ENCODE peak calls at places on chromosome 14, in seven cellular contexts. O is spleen, V is IMR-90, B is breast epithelium, Y is esophagus squamous epithelium, D is HCT116, H is body of pancreas. P is an unnamed sample.

GRCh38 chr14:60926002-60926401 is 54.9 kb downstream of the TRMT5 start:
- DNase-seq in O (no peak), V (no peak), B (no peak), D (no peak), H (no peak), Y (no peak), P (no peak)

GRCh38 chr14:92500491-92500941 is 13.1 kb upstream of the RIN3 start:
- DNase-seq in D (no peak), H (no peak), Y (no peak), O (peak), B (peak), V (no peak), P (no peak)

GRCh38 chr14:104688755-104689619 is at the start of gene INF2:
- DNase-seq in V (peak), O (peak), Y (no peak), B (no peak), H (peak), D (no peak), P (peak)

GRCh38 chr14:54200726-54201125 is 196.1 kb upstream of the CDKN3 start:
- DNase-seq in Y (no peak), O (no peak), H (no peak), B (no peak), V (peak), D (no peak), P (no peak)

GRCh38 chr14:35197015-35197414 is 74.7 kb downstream of the PRORP start:
- DNase-seq in Y (no peak), B (no peak), H (no peak), V (peak), O (no peak), D (peak), P (no peak)

GRCh38 chr14:77154421-77154820 is 12.8 kb upstream of the ZDHHC22 start:
- DNase-seq in D (no peak), O (peak), V (no peak), H (no peak), Y (no peak), B (no peak), P (no peak)

GRCh38 chr14:61526405-61527312 is 168.7 kb upstream of the HIF1A start:
- DNase-seq in B (peak), H (peak), O (peak), D (no peak), V (no peak), Y (no peak), P (peak)

GRCh38 chr14:69573205-69573840 is 1.3 kb downstream of the CCDC177 start:
- DNase-seq in Y (no peak), V (no peak), O (no peak), D (no peak), H (no peak), B (no peak), P (no peak)

GRCh38 chr14:60649815-60650381 is 621 bp upstream of the SIX1 start:
- DNase-seq in O (no peak), V (peak), H (no peak), Y (no peak), D (no peak), B (no peak), P (peak)

GRCh38 chr14:28767851-28768548 is 1.4 kb downstream of the FOXG1 start:
- DNase-seq in D (no peak), V (no peak), B (no peak), O (no peak), H (no peak), Y (no peak), P (no peak)

GRCh38 chr14:88312262-88312661 is 10.8 kb downstream of the KCNK10 start:
- DNase-seq in O (no peak), Y (no peak), D (no peak), H (no peak), B (no peak), V (no peak), P (no peak)

GRCh38 chr14:34252227-34252626 is 209.8 kb downstream of the SPTSSA start:
- DNase-seq in D (no peak), Y (no peak), O (no peak), B (no peak), V (no peak), H (no peak), P (no peak)

GRCh38 chr14:71665781-71666180 is 266.4 kb upstream of the RGS6 start:
- DNase-seq in O (no peak), D (no peak), V (no peak), H (no peak), Y (no peak), B (no peak), P (no peak)

GRCh38 chr14:50402965-50403364 is 6.3 kb upstream of the CDKL1 start:
- DNase-seq in D (no peak), H (no peak), V (peak), B (no peak), Y (no peak), O (no peak), P (no peak)

GRCh38 chr14:79378020-79378419 is 833.3 kb downstream of the DIO2 start:
- DNase-seq in Y (no peak), V (no peak), O (no peak), B (no peak), H (no peak), D (no peak), P (no peak)

GRCh38 chr14:77882098-77882497 is 82.2 kb downstream of the ADCK1 start:
- DNase-seq in V (no peak), B (no peak), Y (no peak), D (no peak), O (peak), H (peak), P (no peak)

GRCh38 chr14:64510825-64511679 is 6.5 kb downstream of the ZBTB1 start:
- DNase-seq in O (no peak), V (peak), Y (no peak), H (peak), B (peak), D (peak), P (peak)

DNA sequence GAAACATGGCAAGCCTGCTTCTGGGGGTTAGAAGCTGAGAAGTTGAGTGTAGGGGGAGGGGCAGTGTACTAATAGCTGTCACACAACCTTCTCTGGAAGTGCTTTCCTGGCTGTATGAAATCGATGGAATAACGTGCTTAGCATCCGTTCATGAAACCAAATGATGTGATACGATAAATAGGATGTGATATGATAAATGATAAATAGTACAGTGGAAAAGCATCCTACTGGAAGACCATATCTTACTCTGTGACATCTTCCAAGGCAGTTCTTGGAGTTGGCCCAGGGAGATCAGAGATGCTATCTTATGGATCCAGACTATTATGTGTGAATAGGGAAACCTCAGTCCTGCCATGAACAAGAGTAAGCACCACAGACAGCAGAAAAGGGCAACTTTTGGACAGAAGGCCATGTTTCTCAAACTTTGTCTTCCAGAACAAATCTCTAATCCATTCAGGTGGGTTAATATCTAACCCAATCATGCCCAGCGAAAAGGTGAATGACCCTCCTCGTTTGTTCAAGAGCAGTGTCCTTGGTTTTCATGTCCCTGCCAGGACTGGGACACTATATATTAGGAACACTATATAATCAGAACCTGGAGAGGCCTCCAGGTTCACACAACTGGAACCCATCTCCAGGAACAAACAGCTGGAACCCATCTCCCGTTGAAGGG is at the start of gene ANG:
- DNase-seq in D (no peak), O (no peak), B (no peak), V (no peak), H (no peak), Y (no peak), P (no peak)
- TF ChIP-seq POLR2A in D (no peak), O (no peak), B (no peak), V (no peak), H (no peak), Y (no peak), P (no peak)

GRCh38 chr14:100178691-100179090 is 19.2 kb upstream of the DEGS2 start:
- DNase-seq in B (no peak), Y (no peak), V (no peak), D (no peak), H (no peak), O (no peak), P (no peak)
- TF ChIP-seq POLR2A in B (no peak), Y (no peak), V (no peak), D (no peak), H (no peak), O (no peak), P (no peak)

DNA sequence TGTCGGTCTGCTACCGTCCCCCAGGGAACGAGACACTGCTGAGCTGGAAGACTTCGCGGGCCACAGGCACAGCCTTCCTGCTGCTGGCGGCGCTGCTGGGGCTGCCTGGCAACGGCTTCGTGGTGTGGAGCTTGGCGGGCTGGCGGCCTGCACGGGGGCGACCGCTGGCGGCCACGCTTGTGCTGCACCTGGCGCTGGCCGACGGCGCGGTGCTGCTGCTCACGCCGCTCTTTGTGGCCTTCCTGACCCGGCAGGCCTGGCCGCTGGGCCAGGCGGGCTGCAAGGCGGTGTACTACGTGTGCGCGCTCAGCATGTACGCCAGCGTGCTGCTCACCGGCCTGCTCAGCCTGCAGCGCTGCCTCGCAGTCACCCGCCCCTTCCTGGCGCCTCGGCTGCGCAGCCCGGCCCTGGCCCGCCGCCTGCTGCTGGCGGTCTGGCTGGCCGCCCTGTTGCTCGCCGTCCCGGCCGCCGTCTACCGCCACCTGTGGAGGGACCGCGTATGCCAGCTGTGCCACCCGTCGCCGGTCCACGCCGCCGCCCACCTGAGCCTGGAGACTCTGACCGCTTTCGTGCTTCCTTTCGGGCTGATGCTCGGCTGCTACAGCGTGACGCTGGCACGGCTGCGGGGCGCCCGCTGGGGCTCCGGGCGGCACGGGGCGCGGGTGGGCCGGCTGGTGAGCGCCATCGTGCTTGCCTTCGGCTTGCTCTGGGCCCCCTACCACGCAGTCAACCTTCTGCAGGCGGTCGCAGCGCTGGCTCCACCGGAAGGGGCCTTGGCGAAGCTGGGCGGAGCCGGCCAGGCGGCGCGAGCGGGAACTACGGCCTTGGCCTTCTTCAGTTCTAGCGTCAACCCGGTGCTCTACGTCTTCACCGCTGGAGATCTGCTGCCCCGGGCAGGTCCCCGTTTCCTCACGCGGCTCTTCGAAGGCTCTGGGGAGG is at the start of gene LTB4R:
- DNase-seq in O (peak), D (no peak), H (peak), B (peak), V (peak), Y (no peak), P (peak)
- TF ChIP-seq POLR2A in O (peak), D (no peak), H (peak), B (no peak), V (no peak), Y (peak), P (peak)

GRCh38 chr14:73718742-73719251 is 4.6 kb upstream of the PNMA1 start:
- DNase-seq in B (no peak), V (no peak), O (peak), D (no peak), Y (no peak), H (no peak), P (no peak)

GRCh38 chr14:73717247-73717646 is 3.1 kb upstream of the PNMA1 start:
- DNase-seq in H (no peak), B (no peak), Y (no peak), V (peak), D (no peak), O (no peak), P (no peak)

GRCh38 chr14:73719361-73719760 is 5.2 kb upstream of the PNMA1 start:
- DNase-seq in D (no peak), H (no peak), V (no peak), Y (no peak), B (no peak), O (no peak), P (no peak)

GRCh38 chr14:73719791-73720190 is 5.6 kb upstream of the PNMA1 start:
- DNase-seq in Y (no peak), V (peak), O (no peak), D (no peak), H (no peak), B (no peak), P (no peak)

GRCh38 chr14:73717998-73718741 is 4.0 kb upstream of the PNMA1 start:
- DNase-seq in V (peak), D (no peak), Y (no peak), B (no peak), H (no peak), O (peak), P (peak)
- TF ChIP-seq POLR2A in V (no peak), D (no peak), Y (no peak), B (no peak), H (no peak), O (no peak), P (no peak)

DNA sequence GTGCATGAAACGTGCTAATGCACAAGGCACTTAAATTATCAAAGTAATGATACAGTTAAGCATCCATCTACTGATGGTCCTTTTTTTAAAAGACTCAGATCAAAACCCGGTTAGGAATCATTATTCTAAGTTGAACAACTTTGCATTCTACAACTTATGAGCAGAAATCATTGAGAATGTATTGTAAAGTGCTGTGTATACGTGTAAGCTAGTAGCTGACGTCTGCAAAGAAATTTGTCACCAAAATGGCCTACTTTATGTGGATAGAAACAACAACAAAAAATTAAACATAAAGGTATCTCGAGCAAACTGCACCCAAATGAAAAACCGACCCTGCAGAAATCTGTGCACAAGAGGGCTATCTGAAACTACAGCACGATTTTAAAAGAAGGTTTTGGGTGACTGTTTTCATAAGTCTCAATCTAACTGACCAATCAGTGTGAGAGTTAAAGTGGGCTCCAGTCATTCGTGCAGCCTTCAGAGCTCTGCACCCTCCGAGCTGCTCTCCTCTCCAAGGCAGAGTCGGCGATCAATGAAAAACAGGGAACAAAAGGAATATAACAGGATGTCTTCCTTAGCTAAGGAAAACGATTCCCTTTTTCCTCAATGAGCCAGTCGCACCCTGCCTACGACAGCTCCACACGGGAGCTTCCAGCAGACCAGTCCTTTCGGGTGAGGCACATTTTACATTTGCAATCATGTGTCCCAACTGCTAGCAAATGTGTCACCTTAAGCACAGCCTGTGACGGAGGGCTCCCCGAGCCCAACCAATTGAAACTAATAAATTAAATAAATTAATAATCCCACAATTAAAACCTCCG is 200.6 kb upstream of the FOXN3 start:
- DNase-seq in Y (no peak), V (peak), D (no peak), O (no peak), H (peak), B (peak), P (peak)
- TF ChIP-seq POLR2A in Y (peak), V (no peak), D (no peak), O (no peak), H (no peak), B (no peak), P (no peak)

GRCh38 chr14:94309721-94310120 is 13.4 kb downstream of the SERPINA6 start:
- DNase-seq in O (no peak), V (no peak), Y (no peak), D (no peak), B (no peak), H (no peak), P (no peak)
- TF ChIP-seq POLR2A in O (no peak), V (no peak), Y (no peak), D (no peak), B (no peak), H (no peak), P (no peak)

GRCh38 chr14:51925980-51926379 is 63.4 kb upstream of the RTRAF start:
- DNase-seq in O (no peak), D (no peak), H (no peak), Y (no peak), V (no peak), B (no peak), P (no peak)

GRCh38 chr14:51929156-51929555 is 60.2 kb upstream of the RTRAF start:
- DNase-seq in O (no peak), Y (no peak), B (no peak), D (no peak), H (no peak), V (peak), P (no peak)

GRCh38 chr14:51928568-51928967 is 60.8 kb upstream of the RTRAF start:
- DNase-seq in D (no peak), V (no peak), B (no peak), Y (no peak), H (no peak), O (no peak), P (no peak)

GRCh38 chr14:51924600-51924999 is 64.2 kb downstream of the GNG2 start:
- DNase-seq in Y (no peak), D (no peak), H (no peak), B (no peak), V (no peak), O (no peak), P (no peak)

DNA sequence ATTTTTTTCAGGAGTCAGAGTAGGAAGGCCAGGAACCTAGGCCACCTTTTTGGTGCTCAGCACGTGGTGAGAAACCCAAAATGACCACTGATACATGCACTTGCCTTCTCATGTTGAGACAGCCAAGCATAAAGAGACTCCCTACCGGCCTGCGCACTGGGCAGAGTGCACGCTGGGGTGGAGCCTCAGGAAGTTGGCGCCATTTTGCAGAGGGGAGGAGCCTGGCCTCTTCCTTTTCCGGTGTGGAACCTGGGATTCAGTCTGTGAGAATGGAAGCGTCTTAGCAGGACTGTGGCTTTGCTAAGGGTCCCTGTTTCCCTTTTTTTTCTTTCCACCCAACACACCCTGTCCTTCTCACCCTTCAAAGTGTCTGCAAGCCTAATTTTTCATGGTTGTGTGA is 62.9 kb upstream of the RTRAF start:
- DNase-seq in D (no peak), V (no peak), O (no peak), H (no peak), Y (no peak), B (no peak), P (no peak)
- TF ChIP-seq POLR2A in D (no peak), V (no peak), O (no peak), H (no peak), Y (no peak), B (no peak), P (no peak)

DNA sequence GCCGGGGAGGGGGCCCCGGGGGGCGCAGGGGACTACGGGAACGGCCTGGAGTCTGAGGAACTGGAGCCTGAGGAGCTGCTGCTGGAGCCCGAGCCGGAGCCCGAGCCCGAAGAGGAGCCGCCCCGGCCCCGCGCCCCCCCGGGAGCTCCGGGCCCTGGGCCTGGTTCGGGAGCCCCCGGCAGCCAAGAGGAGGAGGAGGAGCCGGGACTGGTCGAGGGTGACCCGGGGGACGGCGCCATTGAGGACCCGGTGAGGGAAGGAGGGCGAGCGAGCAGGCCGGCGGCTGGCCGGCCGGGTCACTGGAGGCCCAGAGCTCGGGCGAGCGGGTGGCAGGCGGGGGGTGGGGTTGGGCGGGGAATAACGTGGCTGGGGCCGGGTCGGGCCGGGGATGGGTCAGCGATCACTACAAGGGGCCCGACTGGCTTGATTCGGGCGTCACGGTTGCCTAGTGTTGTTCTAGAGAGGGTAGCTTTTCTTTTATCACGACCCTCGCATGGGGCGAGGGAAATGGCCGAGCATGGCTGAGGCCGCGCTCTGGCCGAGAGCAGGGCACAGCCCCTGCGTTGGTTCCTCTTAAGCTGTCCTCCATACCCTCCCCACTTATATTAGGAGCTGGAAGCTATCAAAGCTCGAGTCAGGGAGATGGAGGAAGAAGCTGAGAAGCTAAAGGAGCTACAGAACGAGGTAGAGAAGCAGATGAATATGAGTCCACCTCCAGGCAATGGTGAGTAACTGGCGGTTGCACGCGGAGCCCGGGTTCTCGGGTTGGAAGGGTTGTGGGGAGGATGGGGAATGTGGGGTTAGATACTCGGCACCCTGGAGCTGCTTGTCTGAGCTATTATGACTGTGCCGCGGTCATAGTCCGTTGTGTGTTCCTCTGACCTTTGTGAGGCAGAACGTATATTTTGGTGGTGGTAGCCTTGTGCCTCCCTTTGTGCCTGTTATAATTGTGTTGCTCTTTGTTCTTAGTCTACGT is 603 bp downstream of the PABPN1 start:
- DNase-seq in V (peak), O (peak), Y (no peak), D (no peak), H (peak), B (no peak), P (peak)
- TF ChIP-seq POLR2A in V (peak), O (no peak), Y (no peak), D (no peak), H (no peak), B (no peak), P (no peak)

P was measured in prostate gland.